ENCODE peak calls at places on chromosome 6, in four cellular contexts. G, W, H and D are unnamed samples.

GRCh38 chr6:75893058-75893775 is 144.2 kb downstream of the MYO6 start:
- DNase-seq in G (peak; percentile 61), W (no peak), H (no peak), D (no peak)

GRCh38 chr6:135992739-135993138 is 141.2 kb downstream of the PDE7B start:
- DNase-seq in H (no peak), W (no peak), G (no peak), D (no peak)

GRCh38 chr6:57173886-57174510 is 1.9 kb downstream of the BAG2 start:
- DNase-seq in G (peak; percentile 60), H (peak; percentile 15), W (no peak), D (no peak)

GRCh38 chr6:10146723-10147451 is 268.0 kb downstream of the TFAP2A start:
- DNase-seq in H (no peak), W (no peak), G (peak; percentile 44), D (no peak)

GRCh38 chr6:21491955-21492354 is 101.6 kb upstream of the SOX4 start:
- DNase-seq in H (no peak), G (no peak), W (no peak), D (no peak)

GRCh38 chr6:145875496-145876244 is 61.1 kb upstream of the FBXO30 start:
- DNase-seq in W (no peak), H (no peak), G (no peak), D (no peak)

GRCh38 chr6:39558079-39558478 is 167.1 kb downstream of the KIF6 start:
- DNase-seq in G (no peak), H (no peak), W (no peak), D (no peak)

GRCh38 chr6:36659271-36659670 is 19.2 kb upstream of the CDKN1A start:
- DNase-seq in G (no peak), W (no peak), H (no peak), D (no peak)

GRCh38 chr6:100463685-100464161 is 998 bp downstream of the SIM1 start:
- DNase-seq in W (no peak), G (no peak), H (no peak), D (no peak)

GRCh38 chr6:165245287-165245686 is 64.1 kb downstream of the C6orf118 start:
- DNase-seq in H (no peak), G (no peak), W (no peak), D (no peak)

GRCh38 chr6:14804444-14805210 is 441.2 kb upstream of the JARID2 start:
- DNase-seq in H (peak; percentile 67), W (peak; percentile 80), G (peak; percentile 54), D (peak; percentile 86)

GRCh38 chr6:28953039-28953872 is 29.5 kb upstream of the TRIM27 start:
- DNase-seq in G (peak; percentile 74), W (no peak), H (no peak), D (no peak)

GRCh38 chr6:158958504-158959386 is 41.3 kb downstream of the RSPH3 start:
- DNase-seq in H (no peak), G (peak; percentile 45), W (no peak), D (no peak)

GRCh38 chr6:100456178-100456880 is 8.4 kb downstream of the SIM1 start:
- DNase-seq in W (no peak), H (no peak), G (no peak), D (no peak)

GRCh38 chr6:134908906-134909516 is 40.9 kb downstream of the ALDH8A1 start:
- DNase-seq in W (peak; percentile 87), G (peak; percentile 7), H (peak; percentile 73), D (no peak)

GRCh38 chr6:18242062-18242851 is 22.1 kb downstream of the DEK start:
- DNase-seq in W (no peak), G (peak; percentile 62), H (no peak), D (no peak)

GRCh38 chr6:81977488-81977887 is 225.0 kb upstream of the TENT5A start:
- DNase-seq in G (no peak), W (no peak), H (no peak), D (no peak)

GRCh38 chr6:20497200-20497820 is 36.9 kb upstream of the CDKAL1 start:
- DNase-seq in W (no peak), G (no peak), H (no peak), D (no peak)

GRCh38 chr6:34247481-34248197 is 1.2 kb downstream of the SMIM29 start:
- DNase-seq in H (no peak), W (no peak), G (no peak), D (no peak)

GRCh38 chr6:25369450-25370086 is 90.4 kb downstream of the CARMIL1 start:
- DNase-seq in W (no peak), G (peak; percentile 23), H (no peak), D (no peak)

GRCh38 chr6:164345340-164345739 is 930.8 kb downstream of the QKI start:
- DNase-seq in W (no peak), H (no peak), G (no peak), D (no peak)

GRCh38 chr6:41935190-41935569 is 6.4 kb downstream of the CCND3 start:
- DNase-seq in W (no peak), H (no peak), G (no peak), D (no peak)

GRCh38 chr6:170545405-170545804 is 7.7 kb downstream of the PSMB1 start:
- DNase-seq in G (no peak), H (no peak), W (no peak), D (no peak)

DNA sequence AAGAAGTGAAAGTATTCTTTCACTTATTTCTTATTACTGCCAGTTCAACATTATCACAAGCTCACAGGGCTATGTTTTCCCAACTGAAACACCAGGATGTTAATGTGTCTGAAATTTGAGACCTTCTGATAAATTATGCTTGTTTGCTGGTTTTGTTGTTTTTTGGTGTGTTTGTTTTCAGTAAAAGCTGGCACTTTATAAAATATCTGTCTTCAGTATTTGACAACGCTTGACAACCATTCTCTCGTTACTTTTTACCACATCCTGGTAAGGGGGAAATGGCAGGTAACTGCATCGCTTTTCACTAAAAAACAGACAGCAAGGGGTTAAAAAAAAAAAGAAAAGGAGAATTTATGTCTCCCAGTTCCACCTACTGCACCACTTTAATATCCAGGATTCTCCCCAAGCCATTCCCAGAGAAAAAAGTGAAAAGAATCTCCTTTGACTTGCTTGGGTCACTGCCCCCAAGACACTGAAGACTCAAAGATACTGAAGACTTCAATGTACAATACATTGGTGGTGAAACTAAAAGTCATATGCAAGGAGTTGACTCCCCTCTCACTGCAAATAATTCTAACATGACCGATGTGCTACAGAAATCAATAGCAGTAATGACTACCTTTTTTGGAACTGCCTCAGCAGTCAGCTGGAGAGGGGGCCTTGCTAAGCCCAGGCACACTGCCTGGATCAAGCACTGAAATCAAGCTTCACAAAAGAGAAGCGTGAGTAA is 88.9 kb downstream of the HIVEP2 start:
- DNase-seq in H (no peak), W (no peak), G (no peak), D (no peak)
- H3K27ac ChIP-seq in H (peak overlapping the region; percentile 69), W (no peak overlapping the region), G (no peak overlapping the region), D (no peak overlapping the region)

GRCh38 chr6:149844480-149844879 is 19.7 kb downstream of the LRP11 start:
- DNase-seq in G (no peak), H (no peak), W (no peak), D (no peak)

GRCh38 chr6:149845549-149845948 is 18.6 kb downstream of the LRP11 start:
- DNase-seq in G (no peak), W (no peak), H (no peak), D (no peak)

GRCh38 chr6:149847943-149848267 is 16.3 kb downstream of the LRP11 start:
- DNase-seq in W (no peak), H (no peak), G (no peak), D (no peak)

GRCh38 chr6:149843051-149843633 is 21.0 kb downstream of the LRP11 start:
- DNase-seq in G (no peak), W (no peak), H (no peak), D (no peak)

DNA sequence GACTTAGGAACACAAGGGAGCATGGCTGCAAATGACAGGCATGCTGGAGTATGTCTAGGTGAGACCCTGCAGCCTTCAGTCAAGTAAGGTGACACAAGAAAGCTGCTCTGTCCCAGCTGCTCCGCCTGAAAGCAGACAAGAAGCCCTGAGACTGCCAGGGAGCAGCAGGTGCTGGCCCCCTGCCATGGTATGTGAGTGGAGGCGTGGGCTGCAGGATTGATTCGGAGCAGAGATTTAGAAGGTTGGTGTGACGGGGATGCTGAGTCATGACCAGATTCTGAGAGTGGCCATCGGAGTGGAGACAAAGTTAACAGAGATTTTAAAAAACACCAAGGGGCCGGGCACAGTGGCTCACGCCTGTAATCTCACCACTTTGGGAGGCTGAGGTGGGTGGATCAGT is 17.8 kb downstream of the LRP11 start:
- DNase-seq in G (no peak), W (no peak), H (no peak), D (peak; percentile 73)
- TF ChIP-seq EP300 in G (no peak), W (no peak), H (no peak), D (no peak)

GRCh38 chr6:11241793-11242201 is 9.3 kb upstream of the NEDD9 start:
- DNase-seq in G (peak; percentile 86), H (peak; percentile 68), W (no peak), D (peak; percentile 89)
- TF ChIP-seq CTCF in G (peak; percentile 87), H (peak; percentile 56), W (no peak), D (peak; percentile 81)

GRCh38 chr6:47116086-47116485 is 74.0 kb upstream of the ADGRF1 start:
- DNase-seq in G (no peak), W (no peak), H (no peak), D (no peak)
- H3K27ac ChIP-seq in G (no peak overlapping the region), W (no peak overlapping the region), H (no peak overlapping the region), D (no peak overlapping the region)

DNA sequence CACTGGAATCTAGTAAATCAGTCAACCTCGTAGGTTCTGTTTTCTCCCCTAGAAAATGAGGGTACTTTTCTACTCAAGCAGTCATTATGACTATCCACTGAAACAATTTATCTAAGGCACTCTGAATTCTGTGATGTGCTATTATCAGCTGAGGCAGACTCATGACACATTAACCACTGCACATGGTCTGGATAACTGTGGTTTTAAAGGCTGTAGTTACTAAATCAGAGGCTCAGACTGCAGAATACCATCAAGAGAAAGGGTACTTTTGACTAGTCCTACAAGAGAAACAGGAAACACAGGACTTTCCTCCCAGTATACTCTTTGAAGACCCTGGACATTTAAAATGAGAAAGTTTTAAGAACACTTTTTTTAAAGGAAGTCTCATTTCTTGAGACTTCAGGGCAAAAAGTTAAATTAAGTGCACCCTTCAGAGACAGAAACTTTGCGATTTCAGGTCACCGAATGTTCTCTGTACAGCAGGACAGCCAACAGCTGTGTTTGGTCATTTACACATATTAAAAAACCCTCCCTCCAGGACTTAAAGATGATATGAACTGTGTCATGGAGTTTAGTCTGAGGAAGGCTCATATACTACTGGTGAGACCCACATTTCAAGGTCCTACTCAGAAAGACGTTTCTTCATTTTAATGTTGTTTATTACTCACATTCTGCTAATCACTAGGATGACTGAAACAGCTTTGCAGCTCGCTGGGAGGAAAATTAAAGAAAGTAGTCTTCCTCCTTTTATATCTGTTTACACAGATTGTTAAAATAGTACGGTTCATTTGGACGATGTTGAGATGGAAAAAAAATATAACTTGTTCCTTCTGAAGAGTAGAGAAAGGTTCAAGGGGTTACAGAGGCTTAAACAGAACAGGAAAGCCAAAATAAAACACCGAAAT is 19.9 kb downstream of the ATXN1 start:
- DNase-seq in W (no peak), H (no peak), G (no peak), D (no peak)
- TF ChIP-seq EP300 in W (no peak), H (no peak), G (no peak), D (no peak)

DNA sequence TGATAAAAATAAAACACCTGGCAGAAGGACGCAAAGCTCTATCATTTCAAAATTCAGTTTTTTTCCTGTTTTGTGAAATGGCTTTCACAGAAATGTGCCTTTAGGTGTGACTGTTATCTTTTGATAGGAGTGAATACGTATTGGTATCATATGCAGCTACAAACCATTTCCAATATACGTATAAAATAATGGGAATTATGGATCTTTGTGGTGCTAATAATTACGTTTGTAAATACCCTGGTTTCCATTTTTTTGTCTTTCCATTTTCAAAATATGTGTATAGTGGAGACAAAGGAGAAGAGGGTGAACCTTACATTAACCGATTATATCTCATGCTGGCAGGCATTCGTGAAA is 108.7 kb upstream of the GMDS start:
- DNase-seq in G (no peak), H (no peak), W (no peak), D (no peak)
- TF ChIP-seq CTCF in G (no peak), H (no peak), W (no peak), D (no peak)